ENCODE peak calls at places on chromosomes 6 and 20, in eight cellular contexts. D is CD8-positive, alpha-beta memory T cell; Q is HepG2; R is fibroblast of lung; B is right lobe of liver; Z is upper lobe of right lung; H is body of pancreas; N is mesendoderm. S is an unnamed sample. For H3K36me3 and H3K4me1, the result is how much of the 10 kb centered on the place peaks cover.

GRCh38 chr6:217048-217659 is 75.1 kb upstream of the DUSP22 start:
- DNase-seq in D (no peak), Q (peak), R (no peak), B (no peak), Z (peak), H (peak), N (peak), S (no peak)

GRCh38 chr20:45283529-45284065 is 23.0 kb upstream of the RBPJL start:
- DNase-seq in D (no peak), Q (no peak), R (no peak), B (no peak), Z (no peak), H (no peak), N (no peak), S (no peak)

GRCh38 chr20:62363920-62364851 is 2.9 kb downstream of the LAMA5 start:
- DNase-seq in D (no peak), Q (no peak), R (no peak), B (peak), Z (peak), H (peak), N (no peak), S (no peak)

GRCh38 chr6:118161364-118161763 is 254.3 kb downstream of the SLC35F1 start:
- DNase-seq in D (no peak), Q (no peak), R (no peak), B (no peak), Z (no peak), H (no peak), N (no peak), S (no peak)

GRCh38 chr6:3791526-3792212 is 40.2 kb upstream of the PXDC1 start:
- DNase-seq in D (no peak), Q (no peak), R (no peak), B (no peak), Z (no peak), H (no peak), N (no peak), S (no peak)

GRCh38 chr6:4776493-4776966 is 326 bp downstream of the CDYL start:
- DNase-seq in D (peak), Q (peak), R (no peak), B (no peak), Z (peak), H (no peak), N (peak), S (no peak)

GRCh38 chr6:147055821-147056392 is 148.3 kb upstream of the STXBP5 start:
- DNase-seq in D (no peak), Q (no peak), R (no peak), B (no peak), Z (no peak), H (peak), N (no peak), S (no peak)

GRCh38 chr6:144283781-144284473 is 1.2 kb upstream of the UTRN start:
- DNase-seq in D (no peak), Q (no peak), R (peak), B (no peak), Z (no peak), H (no peak), N (peak), S (peak)

GRCh38 chr6:121755500-121755899 is 320.1 kb downstream of the GJA1 start:
- DNase-seq in D (no peak), Q (no peak), R (no peak), B (no peak), Z (no peak), H (no peak), N (no peak), S (no peak)

GRCh38 chr20:8755340-8756118 is 313.4 kb upstream of the PLCB4 start:
- DNase-seq in D (no peak), Q (no peak), R (no peak), B (no peak), Z (no peak), H (no peak), N (no peak), S (no peak)

GRCh38 chr6:157514659-157515496 is 133.9 kb downstream of the ZDHHC14 start:
- DNase-seq in D (no peak), Q (peak), R (peak), B (no peak), Z (no peak), H (peak), N (peak), S (no peak)

GRCh38 chr20:4633780-4634179 is 87.9 kb upstream of the PRND start:
- DNase-seq in D (no peak), Q (no peak), R (peak), B (no peak), Z (no peak), H (peak), N (peak), S (no peak)

GRCh38 chr6:147127587-147127986 is 76.6 kb upstream of the STXBP5 start:
- DNase-seq in D (no peak), Q (no peak), R (no peak), B (no peak), Z (no peak), H (no peak), N (no peak), S (no peak)

GRCh38 chr20:11080010-11080409 is 406.2 kb upstream of the JAG1 start:
- DNase-seq in D (no peak), Q (no peak), R (no peak), B (no peak), Z (no peak), H (no peak), N (no peak), S (no peak)

GRCh38 chr6:18047406-18047805 is 60.0 kb upstream of the KIF13A start:
- DNase-seq in D (no peak), Q (no peak), R (peak), B (no peak), Z (no peak), H (no peak), N (no peak), S (no peak)

GRCh38 chr20:33909331-33909921 is 84.3 kb upstream of the RALY start:
- DNase-seq in D (no peak), Q (peak), R (peak), B (no peak), Z (no peak), H (peak), N (peak), S (no peak)

GRCh38 chr6:1610497-1611321 is 994 bp downstream of the FOXC1 start:
- DNase-seq in D (no peak), Q (peak), R (peak), B (peak), Z (no peak), H (peak), N (no peak), S (no peak)

GRCh38 chr6:31621320-31621939 is 915 bp downstream of the PRRC2A start:
- DNase-seq in D (no peak), Q (no peak), R (no peak), B (no peak), Z (no peak), H (no peak), N (no peak), S (peak)

GRCh38 chr20:16368645-16369292 is 204.5 kb downstream of the KIF16B start:
- DNase-seq in D (no peak), Q (peak), R (peak), B (no peak), Z (no peak), H (no peak), N (peak), S (no peak)

GRCh38 chr6:43276180-43277082 is 21.6 kb upstream of the SLC22A7 start:
- DNase-seq in D (peak), Q (peak), R (peak), B (peak), Z (no peak), H (no peak), N (no peak), S (peak)

GRCh38 chr6:9878535-9878934 is 536.3 kb downstream of the TFAP2A start:
- DNase-seq in D (no peak), Q (no peak), R (no peak), B (no peak), Z (no peak), H (no peak), N (no peak), S (no peak)

GRCh38 chr6:40425192-40425919 is 161.8 kb downstream of the LRFN2 start:
- DNase-seq in D (no peak), Q (no peak), R (no peak), B (no peak), Z (no peak), H (peak), N (no peak), S (no peak)

GRCh38 chr6:155045561-155046404 is 50.7 kb downstream of the TIAM2 start:
- DNase-seq in D (no peak), Q (no peak), R (no peak), B (no peak), Z (no peak), H (no peak), N (no peak), S (no peak)

GRCh38 chr6:152380351-152380767 is 256.8 kb downstream of the SYNE1 start:
- DNase-seq in D (no peak), Q (peak), R (peak), B (no peak), Z (no peak), H (peak), N (peak), S (no peak)

GRCh38 chr6:165729307-165729936 is 66.4 kb upstream of the PDE10A start:
- DNase-seq in D (no peak), Q (peak), R (peak), B (peak), Z (no peak), H (peak), N (peak), S (no peak)

GRCh38 chr6:80132942-80133517 is 26.6 kb downstream of the BCKDHB start:
- DNase-seq in D (no peak), Q (peak), R (peak), B (no peak), Z (no peak), H (peak), N (peak), S (peak)

GRCh38 chr6:11974089-11974488 is 38.0 kb upstream of the HIVEP1 start:
- DNase-seq in D (no peak), Q (no peak), R (peak), B (no peak), Z (no peak), H (no peak), N (no peak), S (no peak)

GRCh38 chr20:998431-998830 is 3.7 kb downstream of the RSPO4 start:
- DNase-seq in D (no peak), Q (no peak), R (no peak), B (no peak), Z (no peak), H (no peak), N (no peak), S (no peak)

GRCh38 chr6:1995521-1996110 is 249.8 kb downstream of the GMDS start:
- DNase-seq in D (no peak), Q (no peak), R (no peak), B (no peak), Z (no peak), H (no peak), N (peak), S (no peak)

GRCh38 chr20:59756241-59756640 is 151.9 kb downstream of the PHACTR3 start:
- DNase-seq in D (no peak), Q (no peak), R (no peak), B (no peak), Z (no peak), H (no peak), N (no peak), S (no peak)

GRCh38 chr6:16704706-16705402 is 56.4 kb downstream of the ATXN1 start:
- DNase-seq in D (no peak), Q (no peak), R (peak), B (no peak), Z (no peak), H (no peak), N (no peak), S (peak)

GRCh38 chr6:72084992-72085569 is 198.7 kb downstream of the RIMS1 start:
- DNase-seq in D (no peak), Q (no peak), R (peak), B (no peak), Z (no peak), H (no peak), N (peak), S (no peak)

GRCh38 chr6:161835426-161836029 is 561.7 kb upstream of the AGPAT4 start:
- DNase-seq in D (no peak), Q (peak), R (peak), B (no peak), Z (no peak), H (no peak), N (no peak), S (no peak)

GRCh38 chr6:132964868-132965382 is 150.6 kb downstream of the RPS12 start:
- DNase-seq in D (no peak), Q (no peak), R (peak), B (no peak), Z (no peak), H (no peak), N (no peak), S (no peak)

GRCh38 chr6:141610741-141611140 is 522.0 kb upstream of the GJE1 start:
- DNase-seq in D (no peak), Q (peak), R (peak), B (no peak), Z (no peak), H (no peak), N (peak), S (no peak)

GRCh38 chr20:409697-410559 is 1.8 kb downstream of the RBCK1 start:
- DNase-seq in D (no peak), Q (no peak), R (no peak), B (peak), Z (no peak), H (peak), N (no peak), S (peak)

GRCh38 chr20:7490288-7490687 is 450.0 kb downstream of the HAO1 start:
- DNase-seq in D (no peak), Q (no peak), R (no peak), B (no peak), Z (no peak), H (no peak), N (no peak), S (no peak)

GRCh38 chr6:45611502-45611901 is 233.8 kb upstream of the SUPT3H start:
- DNase-seq in D (no peak), Q (no peak), R (no peak), B (no peak), Z (no peak), H (no peak), N (no peak), S (no peak)
- H3K27ac ChIP-seq in D (no peak), Q (no peak), R (no peak), B (no peak), Z (no peak), H (no peak), N (no peak), S (no peak)

GRCh38 chr6:109477725-109478124 is 5.3 kb downstream of the ZBTB24 start:
- DNase-seq in D (no peak), Q (peak), R (no peak), B (no peak), Z (no peak), H (no peak), N (peak), S (no peak)
- H3K36me3 ChIP-seq in D (under half), Q (under half), R (under half), B (under half), Z (half or more), H (under half), N (under half), S (under half)

DNA sequence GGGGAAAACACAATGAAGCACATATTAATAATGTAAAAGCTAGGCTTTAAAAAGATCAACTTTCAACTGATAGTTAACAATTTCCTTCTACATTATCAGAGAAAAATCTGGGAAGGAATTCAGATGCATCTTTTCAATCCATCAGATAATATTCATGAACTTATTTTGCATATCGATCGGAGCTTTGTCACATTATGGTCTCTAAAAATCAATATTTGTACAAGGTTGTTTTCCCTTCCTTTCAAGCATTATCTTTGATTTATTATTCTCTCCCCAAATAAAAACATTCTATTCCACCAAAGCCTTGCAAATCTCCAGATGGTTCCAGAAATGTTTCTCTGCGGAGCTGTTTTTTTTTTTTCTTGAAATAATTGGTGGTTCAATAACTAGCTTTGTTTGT is 101.9 kb downstream of the GPR63 start:
- DNase-seq in D (no peak), Q (no peak), R (no peak), B (no peak), Z (no peak), H (no peak), N (no peak), S (no peak)
- H3K4me1 ChIP-seq in D (under half), Q (under half), R (under half), B (under half), Z (under half), H (under half), N (under half), S (under half)

GRCh38 chr6:167833396-167833763 is 6.7 kb downstream of the AFDN start:
- DNase-seq in D (no peak), Q (no peak), R (no peak), B (no peak), Z (no peak), H (no peak), N (no peak), S (no peak)

GRCh38 chr6:167835260-167835659 is 8.5 kb downstream of the AFDN start:
- DNase-seq in D (no peak), Q (no peak), R (no peak), B (no peak), Z (no peak), H (no peak), N (no peak), S (no peak)

GRCh38 chr6:167829513-167829912 is 2.8 kb downstream of the AFDN start:
- DNase-seq in D (no peak), Q (no peak), R (no peak), B (no peak), Z (no peak), H (no peak), N (no peak), S (no peak)

GRCh38 chr6:167831281-167831680 is 4.6 kb downstream of the AFDN start:
- DNase-seq in D (no peak), Q (no peak), R (peak), B (no peak), Z (no peak), H (no peak), N (no peak), S (no peak)

DNA sequence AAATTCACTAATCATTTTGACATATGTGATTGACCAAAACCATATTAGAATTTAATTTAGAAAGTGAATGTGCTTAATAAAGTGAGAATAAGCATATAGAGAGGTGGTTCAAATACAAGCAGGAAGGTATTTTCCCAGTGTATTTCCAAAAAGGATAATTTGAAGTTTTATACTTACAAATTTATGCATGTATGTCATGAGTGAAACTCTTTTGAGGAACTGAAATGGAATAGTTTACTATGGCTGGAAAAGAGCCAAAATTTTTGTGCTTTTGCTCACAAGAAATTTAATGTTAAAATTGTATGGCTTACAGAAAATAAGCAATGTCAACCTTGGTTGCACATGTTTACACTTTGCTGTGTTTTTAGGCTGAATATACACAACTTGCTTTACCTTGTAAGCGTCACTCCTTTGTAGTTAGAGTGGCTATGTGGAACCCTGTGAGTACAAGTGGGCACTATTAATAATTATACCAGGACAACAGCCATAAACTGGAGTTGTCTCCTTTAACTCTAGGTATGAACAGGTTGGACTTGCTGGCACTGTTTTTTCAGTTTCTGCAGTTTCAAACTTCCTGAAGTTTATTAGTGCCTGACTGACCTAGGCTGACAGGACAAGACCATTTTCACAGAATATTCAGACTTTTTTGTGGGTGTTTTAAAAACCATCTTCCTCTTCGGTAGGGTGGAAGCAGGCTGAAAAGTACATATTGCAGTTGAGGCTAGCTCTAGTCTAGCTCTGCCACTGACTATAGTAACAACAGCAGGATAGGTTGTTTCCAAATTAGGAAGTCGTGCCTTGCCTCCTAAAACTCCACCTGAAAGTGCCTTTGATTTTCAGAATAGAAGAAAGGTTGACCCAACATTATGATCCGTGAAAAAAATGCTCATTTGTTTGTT is 6.0 kb downstream of the AFDN start:
- DNase-seq in D (no peak), Q (no peak), R (peak), B (no peak), Z (no peak), H (peak), N (no peak), S (no peak)
- H3K27ac ChIP-seq in D (peak), Q (peak), R (no peak), B (peak), Z (peak), H (peak), N (no peak), S (no peak)

S was measured in CD4-positive, CD25-positive, alpha-beta regulatory T cell.